ENCODE peak calls at places on chromosomes 5 and 9, in nine cellular contexts. Q is kidney glomerular epithelial cell; D is activated naive CD4-positive, alpha-beta T cell; U is frontal cortex; J is ELF-1; E is head of caudate nucleus; V is stimulated activated CD8-positive, alpha-beta memory T cell treated with anti-CD3 and anti-CD28 coated beads, Interleukin-15, amount 100 ng/mL, for 48 hours; I is activated CD8-positive, alpha-beta T cell treated with anti-CD3 and anti-CD28 coated beads for 36 hours; Z is NCI-H2029. B is an unnamed sample.

GRCh38 chr9:132169672-132170392 is 8.0 kb downstream of the NTNG2 start:
- DNase-seq in V (no peak), E (peak; percentile 71), I (peak; percentile 72), Q (no peak), D (no peak), U (no peak), J (peak; percentile 86), Z (peak; percentile 34), B (no peak)

GRCh38 chr9:86732514-86732913 is 214.8 kb downstream of the GAS1 start:
- DNase-seq in Z (no peak), D (no peak), I (no peak), U (no peak), Q (peak; percentile 61), J (no peak), E (no peak), V (no peak), B (no peak)

GRCh38 chr9:134539613-134540012 is 102.0 kb upstream of the COL5A1 start:
- DNase-seq in D (no peak), E (no peak), Q (no peak), I (no peak), J (no peak), Z (no peak), V (no peak), U (no peak), B (no peak)

GRCh38 chr5:176133289-176133870 is 104.8 kb upstream of the SIMC1 start:
- DNase-seq in U (no peak), Q (no peak), D (no peak), E (peak; percentile 20), J (peak; percentile 30), I (peak; percentile 25), Z (no peak), V (no peak), B (no peak)

GRCh38 chr5:149271195-149271716 is 403 bp upstream of the AFAP1L1 start:
- DNase-seq in Z (no peak), Q (no peak), U (no peak), J (peak; percentile 55), I (no peak), E (no peak), V (no peak), D (no peak), B (no peak)

GRCh38 chr9:130713286-130713975 is 19.9 kb downstream of the EXOSC2 start:
- DNase-seq in J (peak; percentile 33), U (no peak), Q (peak; percentile 2), I (no peak), E (no peak), D (no peak), Z (no peak), V (no peak), B (no peak)

GRCh38 chr5:36373527-36374086 is 71.9 kb upstream of the RANBP3L start:
- DNase-seq in Q (no peak), D (no peak), I (no peak), E (peak; percentile 30), Z (no peak), U (no peak), V (no peak), J (no peak), B (no peak)

GRCh38 chr5:132365213-132365612 is 4.3 kb upstream of the SLC22A5 start:
- DNase-seq in E (no peak), V (no peak), D (no peak), J (peak; percentile 42), I (no peak), Q (peak; percentile 76), Z (no peak), U (no peak), B (no peak)

GRCh38 chr9:122015165-122015821 is 77.8 kb downstream of the TTLL11 start:
- DNase-seq in Q (no peak), D (no peak), U (no peak), V (no peak), Z (no peak), I (no peak), E (no peak), J (no peak), B (no peak)

GRCh38 chr9:70136632-70137031 is 93.0 kb downstream of the MAMDC2 start:
- DNase-seq in Q (peak; percentile 27), J (no peak), I (no peak), D (no peak), E (no peak), V (no peak), Z (no peak), U (no peak), B (no peak)

GRCh38 chr9:12696931-12697622 is 3.9 kb downstream of the TYRP1 start:
- DNase-seq in D (no peak), I (no peak), Z (no peak), U (no peak), J (no peak), E (no peak), V (no peak), Q (no peak), B (no peak)

GRCh38 chr9:98702835-98703385 is 5.8 kb downstream of the GABBR2 start:
- DNase-seq in Z (no peak), I (no peak), D (no peak), V (no peak), Q (no peak), E (no peak), U (no peak), J (no peak), B (no peak)

GRCh38 chr5:170182461-170182860 is 50.3 kb upstream of the C5orf58 start:
- DNase-seq in J (no peak), D (no peak), Z (no peak), E (no peak), V (no peak), I (no peak), Q (no peak), U (no peak), B (no peak)

B was measured in DMS79.